ENCODE peak calls at places on chromosomes 16 and 17, in six cellular contexts. U is IMR-90, S is neuronal stem cell, O is H1, B is trophoblast cell, C is H9. I is an unnamed sample.

GRCh38 chr16:24257965-24258364 is 1.8 kb downstream of the CACNG3 start:
- DNase-seq in U (no peak), S (no peak), O (no peak), B (no peak), C (peak), I (no peak)

GRCh38 chr17:38587193-38587592 is 18.6 kb downstream of the SRCIN1 start:
- DNase-seq in U (no peak), S (no peak), O (no peak), B (no peak), C (no peak), I (no peak)

GRCh38 chr16:16992986-16993783 is 477.6 kb downstream of the XYLT1 start:
- DNase-seq in U (no peak), S (no peak), O (no peak), B (no peak), C (no peak), I (no peak)

GRCh38 chr17:82117139-82118090 is 19.4 kb upstream of the FASN start:
- DNase-seq in U (no peak), S (no peak), O (no peak), B (no peak), C (peak), I (no peak)

GRCh38 chr17:27760069-27760885 is 40.1 kb downstream of the NOS2 start:
- DNase-seq in U (peak), S (peak), O (peak), B (peak), C (peak), I (peak)

GRCh38 chr17:17900615-17901520 is 64.1 kb upstream of the SREBF1 start:
- DNase-seq in U (peak), S (no peak), O (no peak), B (no peak), C (no peak), I (peak)

GRCh38 chr16:55039931-55040330 is 109.3 kb downstream of the IRX5 start:
- DNase-seq in U (no peak), S (no peak), O (no peak), B (no peak), C (peak), I (no peak)

GRCh38 chr17:1471490-1471889 is 15.5 kb upstream of the CRK start:
- DNase-seq in U (no peak), S (no peak), O (no peak), B (no peak), C (no peak), I (no peak)

GRCh38 chr16:3023415-3023668 is 400 bp downstream of the HCFC1R1 start:
- DNase-seq in U (peak), S (no peak), O (no peak), B (no peak), C (no peak), I (no peak)

GRCh38 chr17:20010886-20011402 is 1.8 kb downstream of the SPECC1 start:
- DNase-seq in U (no peak), S (no peak), O (no peak), B (no peak), C (no peak), I (no peak)

GRCh38 chr16:49644143-49644460 is 211.8 kb downstream of the ZNF423 start:
- DNase-seq in U (no peak), S (no peak), O (no peak), B (no peak), C (no peak), I (peak)

GRCh38 chr16:50791522-50791921 is 49.6 kb downstream of the CYLD start:
- DNase-seq in U (no peak), S (no peak), O (no peak), B (no peak), C (no peak), I (no peak)

DNA sequence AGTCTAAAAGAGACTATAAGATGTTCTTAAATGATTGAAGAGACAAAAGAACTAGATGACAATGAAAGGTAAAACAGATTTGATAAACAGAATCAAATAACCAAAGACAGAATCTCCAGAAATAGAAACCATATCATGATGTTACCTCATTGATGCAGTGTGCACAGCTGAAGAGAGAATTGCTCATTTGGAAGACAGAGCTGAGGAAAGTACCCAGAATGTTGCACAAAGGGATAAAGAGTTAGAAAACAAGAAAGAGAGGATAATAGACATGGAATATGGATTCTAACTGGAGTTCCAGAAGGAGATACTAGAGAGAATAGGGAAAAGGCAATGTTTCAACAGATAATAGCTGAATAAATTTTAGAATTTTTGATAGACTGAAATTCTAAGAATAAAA is 47.9 kb downstream of the CYLD start:
- DNase-seq in U (no peak), S (no peak), O (no peak), B (no peak), C (no peak), I (no peak)
- H3K14ac ChIP-seq in U (no peak), S (no peak), O (no peak), B (no peak), C (no peak), I (no peak)

DNA sequence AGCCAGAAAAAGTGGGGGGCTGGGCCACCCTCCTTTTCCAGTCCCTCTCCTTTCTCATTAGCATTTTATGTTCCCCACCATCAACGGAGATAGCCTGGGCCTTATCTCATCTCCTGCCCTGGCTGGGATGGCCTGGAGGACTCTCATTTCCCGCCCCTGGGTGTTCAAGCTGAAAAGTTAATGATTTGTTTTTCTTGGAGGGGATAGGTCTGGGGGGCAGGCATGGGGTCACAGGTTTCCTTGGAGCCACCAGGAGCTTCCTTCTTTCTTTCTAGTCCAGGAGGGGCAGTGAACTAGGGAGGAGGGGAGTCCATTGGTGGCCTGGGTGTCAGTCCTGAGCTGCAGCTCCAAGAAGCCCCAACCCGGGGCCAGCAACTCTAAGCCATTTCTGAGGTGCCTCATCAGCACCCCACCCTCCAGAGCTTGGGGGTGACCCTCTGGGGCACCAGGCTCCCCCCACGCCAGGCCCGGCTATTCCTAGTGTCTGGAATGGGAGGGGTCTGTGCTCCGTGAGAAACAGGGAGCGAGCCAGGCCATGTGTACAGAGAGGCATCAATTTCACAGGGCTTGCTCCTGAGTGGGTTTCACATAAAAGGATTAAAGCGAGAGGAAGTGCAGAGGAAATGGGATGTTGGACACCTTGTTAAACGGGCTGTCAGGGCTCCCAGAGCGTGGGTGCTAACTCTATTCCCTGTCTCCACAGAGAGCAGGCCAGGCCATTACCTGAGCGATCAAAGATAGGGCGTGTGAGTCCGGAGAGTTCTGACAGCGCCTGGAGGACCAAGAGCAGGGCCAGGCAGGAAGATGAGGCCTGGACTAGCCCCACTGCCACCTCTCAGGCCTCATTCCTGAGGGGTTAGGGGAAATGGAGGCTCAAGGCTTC is 90.6 kb upstream of the LHX1 start:
- DNase-seq in U (no peak), S (no peak), O (no peak), B (no peak), C (no peak), I (no peak)
- H2BK120ac ChIP-seq in U (peak), S (no peak), O (no peak), B (no peak), C (no peak), I (no peak)

GRCh38 chr17:39937462-39937861 is 9.9 kb downstream of the LRRC3C start:
- DNase-seq in U (no peak), S (no peak), O (no peak), B (no peak), C (no peak), I (no peak)
- H3K4ac ChIP-seq in U (no peak), S (no peak), O (no peak), B (no peak), C (no peak), I (no peak)

GRCh38 chr16:79687249-79687768 is 86.8 kb upstream of the MAF start:
- DNase-seq in U (no peak), S (no peak), O (no peak), B (no peak), C (no peak), I (no peak)
- H3K14ac ChIP-seq in U (no peak), S (no peak), O (no peak), B (no peak), C (no peak), I (no peak)

DNA sequence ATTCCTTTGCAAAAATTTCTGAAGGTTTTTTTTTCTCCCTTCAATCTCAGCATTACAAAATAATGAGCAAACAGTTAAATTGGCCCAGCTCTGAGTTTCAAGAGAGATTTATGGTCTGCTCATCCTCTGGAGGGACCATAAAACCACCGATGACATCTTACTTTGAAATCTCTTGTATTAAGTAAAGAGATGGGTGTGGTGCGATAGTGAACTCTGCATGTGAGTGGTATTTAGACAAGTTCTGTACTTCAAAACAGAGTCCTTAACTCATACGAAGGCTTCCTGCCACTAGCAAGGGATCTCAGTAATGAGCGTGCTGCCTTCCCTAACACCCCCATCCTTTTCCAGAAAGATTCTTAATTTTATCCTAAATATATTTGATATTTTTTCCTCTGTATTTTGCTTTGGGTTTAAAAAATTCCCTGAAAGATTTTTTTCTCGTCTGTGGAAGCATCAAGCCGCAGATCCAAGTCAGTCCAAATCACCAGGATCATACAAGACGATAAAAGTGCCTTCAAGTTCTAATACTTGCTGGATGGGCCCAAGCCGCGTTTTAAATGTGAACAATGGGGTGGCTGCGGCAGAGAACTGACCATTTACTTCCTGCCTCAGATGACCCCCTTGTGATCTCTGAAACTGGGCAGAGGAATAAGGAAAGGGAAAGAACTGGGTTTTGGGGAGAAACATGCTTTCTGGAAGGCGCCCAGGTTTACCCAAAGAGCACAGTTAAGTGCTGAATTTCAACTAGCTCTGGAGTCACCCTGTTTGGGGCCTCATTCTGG is 1.9 kb downstream of the FAM20A start:
- DNase-seq in U (no peak), S (no peak), O (no peak), B (no peak), C (no peak), I (peak)
- H2BK120ac ChIP-seq in U (no peak), S (no peak), O (no peak), B (peak), C (no peak), I (peak)

DNA sequence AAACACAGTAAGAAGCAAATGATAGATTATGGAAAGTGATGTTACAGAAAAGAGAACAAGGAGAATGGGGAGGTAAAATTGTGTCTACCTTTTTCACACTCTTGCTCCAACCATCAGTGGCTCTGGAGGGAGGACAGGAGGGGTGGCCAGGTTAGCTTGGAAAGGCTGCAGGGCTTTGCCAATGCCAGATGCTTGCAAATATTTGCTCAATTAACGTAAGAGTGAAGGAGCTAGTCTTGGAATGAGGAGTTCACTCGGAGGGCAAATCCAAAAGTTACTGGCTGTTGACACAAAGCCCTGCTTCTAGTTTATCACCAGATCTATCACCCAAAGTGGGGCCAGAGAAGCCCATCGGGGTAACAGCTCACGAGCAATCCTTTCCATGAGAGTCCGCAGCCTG is 7.4 kb upstream of the TNRC6C start:
- DNase-seq in U (no peak), S (no peak), O (no peak), B (no peak), C (no peak), I (no peak)
- H3K4ac ChIP-seq in U (no peak), S (no peak), O (no peak), B (no peak), C (no peak), I (no peak)

GRCh38 chr16:23131841-23132576 is 17.2 kb downstream of the USP31 start:
- DNase-seq in U (no peak), S (no peak), O (no peak), B (no peak), C (no peak), I (peak)
- H3K14ac ChIP-seq in U (no peak), S (no peak), O (no peak), B (no peak), C (no peak), I (no peak)

DNA sequence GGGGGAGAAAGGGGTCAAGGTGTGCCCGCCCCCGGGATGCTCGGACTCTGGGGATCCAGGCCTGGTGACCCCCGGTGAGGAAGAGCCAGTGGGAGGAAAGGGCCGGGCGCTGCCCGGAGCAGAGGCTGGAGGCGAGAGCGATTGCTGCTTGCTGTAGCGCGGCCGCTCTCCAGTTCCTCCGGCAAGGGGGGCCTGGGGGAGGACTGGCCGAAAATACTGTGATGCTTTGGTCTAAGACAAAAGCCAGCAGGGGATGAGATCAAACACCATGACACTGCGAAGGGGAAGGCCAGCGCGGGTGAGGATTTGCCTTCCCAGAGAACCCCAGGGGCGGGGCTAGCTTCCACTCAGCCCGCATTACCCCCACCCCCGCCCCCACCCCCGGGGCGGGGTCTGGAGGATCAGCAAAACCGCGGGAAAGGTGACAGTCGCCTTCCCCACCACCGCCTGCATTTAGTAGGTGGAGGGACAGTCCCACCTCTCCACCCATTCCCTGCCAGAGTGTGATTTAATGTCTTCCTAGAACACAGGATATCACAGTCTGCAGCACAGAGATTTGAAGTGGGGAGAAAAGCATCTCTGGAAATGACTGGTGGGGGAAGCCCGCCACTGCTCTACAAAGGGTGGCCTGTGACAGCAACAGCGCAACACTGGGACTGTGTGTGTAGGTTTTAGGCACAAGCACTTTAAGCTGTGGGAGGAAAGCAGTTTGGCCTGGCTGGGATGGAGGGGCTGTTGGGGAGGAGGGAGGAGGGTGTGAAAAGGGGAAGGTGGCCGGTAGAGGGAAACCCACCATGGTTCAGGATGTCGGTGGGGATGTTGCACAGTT is 25.7 kb downstream of the MRC2 start:
- DNase-seq in U (peak), S (peak), O (peak), B (peak), C (peak), I (peak)
- H2BK120ac ChIP-seq in U (peak), S (peak), O (no peak), B (peak), C (peak), I (peak)

I was measured in mesenchymal stem cell.